ENCODE peak calls at places on chromosomes 13 and 19, in ten cellular contexts. One of them, this sample, is unnamed.

GRCh38 chr13:22703601-22704209 is 477.1 kb upstream of the SGCG start:
- DNase-seq in psoas muscle: no peak
- DNase-seq in PC-9: no peak
- DNase-seq in heart right ventricle: no peak
- DNase-seq in upper lobe of right lung: no peak
- DNase-seq in mesothelial cell of epicardium: no peak
- DNase-seq in cardiac fibroblast: no peak
- DNase-seq in GM06990: no peak
- DNase-seq in Caco-2: no peak
- DNase-seq in heart left ventricle: no peak
- DNase-seq in this sample: no peak

GRCh38 chr19:45670670-45671453 is 2.8 kb downstream of the GIPR start:
- DNase-seq in Caco-2: peak; percentile 74
- DNase-seq in GM06990: peak; percentile 90
- DNase-seq in cardiac fibroblast: peak; percentile 88
- DNase-seq in mesothelial cell of epicardium: peak; percentile 80
- DNase-seq in psoas muscle: peak; percentile 80
- DNase-seq in heart right ventricle: peak; percentile 48
- DNase-seq in upper lobe of right lung: peak; percentile 93
- DNase-seq in heart left ventricle: peak; percentile 61
- DNase-seq in PC-9: peak; percentile 96
- DNase-seq in this sample: peak; percentile 42

GRCh38 chr19:15260939-15261338 is 28.7 kb upstream of the EPHX3 start:
- DNase-seq in cardiac fibroblast: peak; percentile 32
- DNase-seq in psoas muscle: no peak
- DNase-seq in heart left ventricle: no peak
- DNase-seq in mesothelial cell of epicardium: no peak
- DNase-seq in upper lobe of right lung: no peak
- DNase-seq in GM06990: no peak
- DNase-seq in PC-9: no peak
- DNase-seq in heart right ventricle: no peak
- DNase-seq in Caco-2: no peak
- DNase-seq in this sample: peak; percentile 23

GRCh38 chr13:109693213-109693612 is 93.2 kb downstream of the IRS2 start:
- DNase-seq in psoas muscle: no peak
- DNase-seq in upper lobe of right lung: no peak
- DNase-seq in GM06990: no peak
- DNase-seq in cardiac fibroblast: no peak
- DNase-seq in PC-9: no peak
- DNase-seq in heart right ventricle: no peak
- DNase-seq in heart left ventricle: no peak
- DNase-seq in Caco-2: no peak
- DNase-seq in mesothelial cell of epicardium: no peak
- DNase-seq in this sample: no peak

GRCh38 chr13:21429217-21429616 is 29.9 kb downstream of the ZDHHC20 start:
- DNase-seq in upper lobe of right lung: no peak
- DNase-seq in mesothelial cell of epicardium: no peak
- DNase-seq in heart right ventricle: no peak
- DNase-seq in PC-9: no peak
- DNase-seq in psoas muscle: no peak
- DNase-seq in cardiac fibroblast: no peak
- DNase-seq in heart left ventricle: no peak
- DNase-seq in GM06990: no peak
- DNase-seq in Caco-2: no peak
- DNase-seq in this sample: no peak

GRCh38 chr13:113616281-113616906 is 31.8 kb downstream of the TFDP1 start:
- DNase-seq in heart left ventricle: peak; percentile 15
- DNase-seq in cardiac fibroblast: peak; percentile 67
- DNase-seq in heart right ventricle: no peak
- DNase-seq in psoas muscle: no peak
- DNase-seq in PC-9: no peak
- DNase-seq in GM06990: no peak
- DNase-seq in upper lobe of right lung: no peak
- DNase-seq in mesothelial cell of epicardium: no peak
- DNase-seq in Caco-2: no peak
- DNase-seq in this sample: no peak

GRCh38 chr13:110233181-110233641 is 73.7 kb downstream of the COL4A1 start:
- DNase-seq in psoas muscle: peak; percentile 74
- DNase-seq in PC-9: no peak
- DNase-seq in mesothelial cell of epicardium: no peak
- DNase-seq in upper lobe of right lung: no peak
- DNase-seq in Caco-2: no peak
- DNase-seq in heart left ventricle: peak; percentile 68
- DNase-seq in GM06990: no peak
- DNase-seq in heart right ventricle: peak; percentile 78
- DNase-seq in cardiac fibroblast: peak; percentile 95
- DNase-seq in this sample: peak; percentile 92

GRCh38 chr19:8069116-8069973 is 16.8 kb downstream of the CCL25 start:
- DNase-seq in upper lobe of right lung: no peak
- DNase-seq in Caco-2: peak; percentile 31
- DNase-seq in cardiac fibroblast: no peak
- DNase-seq in mesothelial cell of epicardium: no peak
- DNase-seq in heart right ventricle: no peak
- DNase-seq in heart left ventricle: no peak
- DNase-seq in PC-9: no peak
- DNase-seq in GM06990: no peak
- DNase-seq in psoas muscle: no peak
- DNase-seq in this sample: no peak

GRCh38 chr13:112455476-112456059 is 79.4 kb downstream of the SPACA7 start:
- DNase-seq in mesothelial cell of epicardium: no peak
- DNase-seq in Caco-2: no peak
- DNase-seq in cardiac fibroblast: no peak
- DNase-seq in heart left ventricle: no peak
- DNase-seq in upper lobe of right lung: peak; percentile 46
- DNase-seq in GM06990: no peak
- DNase-seq in PC-9: no peak
- DNase-seq in heart right ventricle: no peak
- DNase-seq in psoas muscle: no peak
- DNase-seq in this sample: no peak

GRCh38 chr19:5644051-5644450 is 21.2 kb downstream of the SAFB start:
- DNase-seq in heart left ventricle: no peak
- DNase-seq in cardiac fibroblast: no peak
- DNase-seq in heart right ventricle: no peak
- DNase-seq in psoas muscle: no peak
- DNase-seq in mesothelial cell of epicardium: no peak
- DNase-seq in PC-9: no peak
- DNase-seq in Caco-2: no peak
- DNase-seq in upper lobe of right lung: no peak
- DNase-seq in GM06990: no peak
- DNase-seq in this sample: peak; percentile 38

GRCh38 chr19:13031917-13032623 is 36.8 kb downstream of the NFIX start:
- DNase-seq in heart right ventricle: no peak
- DNase-seq in cardiac fibroblast: peak; percentile 32
- DNase-seq in mesothelial cell of epicardium: no peak
- DNase-seq in upper lobe of right lung: no peak
- DNase-seq in PC-9: no peak
- DNase-seq in Caco-2: peak; percentile 28
- DNase-seq in psoas muscle: peak; percentile 77
- DNase-seq in heart left ventricle: peak; percentile 51
- DNase-seq in GM06990: no peak
- DNase-seq in this sample: peak; percentile 62

GRCh38 chr13:51995677-51996551 is 15.3 kb downstream of the ATP7B start:
- DNase-seq in psoas muscle: no peak
- DNase-seq in Caco-2: no peak
- DNase-seq in mesothelial cell of epicardium: no peak
- DNase-seq in PC-9: no peak
- DNase-seq in cardiac fibroblast: peak; percentile 85
- DNase-seq in heart right ventricle: peak; percentile 23
- DNase-seq in upper lobe of right lung: no peak
- DNase-seq in GM06990: no peak
- DNase-seq in heart left ventricle: peak; percentile 65
- DNase-seq in this sample: peak; percentile 39

GRCh38 chr13:31598990-31599389 is 140.3 kb upstream of the RXFP2 start:
- DNase-seq in upper lobe of right lung: no peak
- DNase-seq in heart right ventricle: no peak
- DNase-seq in GM06990: no peak
- DNase-seq in cardiac fibroblast: no peak
- DNase-seq in mesothelial cell of epicardium: no peak
- DNase-seq in heart left ventricle: no peak
- DNase-seq in psoas muscle: no peak
- DNase-seq in PC-9: no peak
- DNase-seq in Caco-2: no peak
- DNase-seq in this sample: no peak

GRCh38 chr13:102460806-102461205 is 59.0 kb upstream of the FGF14 start:
- DNase-seq in mesothelial cell of epicardium: no peak
- DNase-seq in heart right ventricle: no peak
- DNase-seq in PC-9: no peak
- DNase-seq in Caco-2: no peak
- DNase-seq in upper lobe of right lung: no peak
- DNase-seq in cardiac fibroblast: no peak
- DNase-seq in heart left ventricle: no peak
- DNase-seq in psoas muscle: no peak
- DNase-seq in GM06990: no peak
- DNase-seq in this sample: no peak

GRCh38 chr19:47225746-47226425 is 5.1 kb downstream of the BBC3 start:
- DNase-seq in heart left ventricle: peak; percentile 92
- DNase-seq in Caco-2: peak; percentile 94
- DNase-seq in psoas muscle: peak; percentile 95
- DNase-seq in cardiac fibroblast: peak; percentile 93
- DNase-seq in GM06990: peak; percentile 95
- DNase-seq in upper lobe of right lung: peak; percentile 94
- DNase-seq in heart right ventricle: peak; percentile 89
- DNase-seq in mesothelial cell of epicardium: peak; percentile 92
- DNase-seq in PC-9: peak; percentile 88
- DNase-seq in this sample: peak; percentile 87

GRCh38 chr19:40813182-40813581 is 14.2 kb downstream of the EGLN2 start:
- DNase-seq in heart left ventricle: no peak
- DNase-seq in Caco-2: no peak
- DNase-seq in upper lobe of right lung: peak; percentile 82
- DNase-seq in psoas muscle: peak; percentile 54
- DNase-seq in GM06990: no peak
- DNase-seq in mesothelial cell of epicardium: no peak
- DNase-seq in cardiac fibroblast: peak; percentile 74
- DNase-seq in heart right ventricle: no peak
- DNase-seq in PC-9: peak; percentile 48
- DNase-seq in this sample: no peak

GRCh38 chr13:71714802-71715375 is 152.1 kb downstream of the DACH1 start:
- DNase-seq in upper lobe of right lung: no peak
- DNase-seq in heart left ventricle: no peak
- DNase-seq in cardiac fibroblast: no peak
- DNase-seq in psoas muscle: no peak
- DNase-seq in PC-9: no peak
- DNase-seq in GM06990: no peak
- DNase-seq in Caco-2: no peak
- DNase-seq in mesothelial cell of epicardium: no peak
- DNase-seq in heart right ventricle: no peak
- DNase-seq in this sample: no peak

DNA sequence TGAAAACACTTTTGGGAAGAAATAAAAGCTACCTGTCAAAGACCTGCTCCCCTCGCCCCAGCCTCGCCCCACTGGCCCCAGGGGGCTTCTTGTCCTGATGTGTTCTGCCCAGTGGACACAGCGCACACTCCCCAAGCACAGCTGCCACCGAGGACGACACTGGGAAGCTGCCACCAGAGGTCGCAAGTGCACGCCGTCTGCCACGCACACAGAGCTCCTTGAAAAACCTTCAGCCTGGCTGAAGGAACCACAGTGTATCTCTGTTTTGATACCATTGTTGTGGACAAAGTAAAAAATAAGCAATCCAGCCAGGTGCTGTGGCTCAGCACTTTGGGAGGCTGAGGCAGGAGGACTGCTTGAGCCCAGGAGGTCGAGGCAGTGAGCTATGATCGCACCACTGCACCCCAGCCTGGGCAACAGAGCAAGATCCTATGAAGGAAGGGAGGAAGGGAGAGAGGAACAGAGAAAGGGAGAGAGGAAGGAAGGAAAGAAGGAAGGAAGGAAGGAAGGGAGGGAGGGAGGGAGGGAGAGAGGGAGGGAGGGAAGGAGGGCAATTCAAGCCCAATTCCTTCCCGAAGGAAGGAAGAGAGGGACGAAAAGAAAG is 57.3 kb downstream of the CEBPG start:
- DNase-seq in heart right ventricle: peak; percentile 51
- DNase-seq in mesothelial cell of epicardium: peak; percentile 83
- DNase-seq in upper lobe of right lung: peak; percentile 83
- DNase-seq in PC-9: peak; percentile 65
- DNase-seq in Caco-2: peak; percentile 82
- DNase-seq in GM06990: peak; percentile 51
- DNase-seq in heart left ventricle: peak; percentile 63
- DNase-seq in cardiac fibroblast: peak; percentile 70
- DNase-seq in psoas muscle: peak; percentile 84
- DNase-seq in this sample: peak; percentile 62
- TF ChIP-seq CTCF in heart right ventricle: peak; percentile 83
- TF ChIP-seq CTCF in mesothelial cell of epicardium: peak; percentile 76
- TF ChIP-seq CTCF in upper lobe of right lung: peak; percentile 75
- TF ChIP-seq CTCF in PC-9: peak; percentile 90
- TF ChIP-seq CTCF in Caco-2: peak; percentile 80
- TF ChIP-seq CTCF in GM06990: peak; percentile 95
- TF ChIP-seq CTCF in heart left ventricle: peak; percentile 72
- TF ChIP-seq CTCF in cardiac fibroblast: peak; percentile 88
- TF ChIP-seq CTCF in psoas muscle: peak; percentile 76
- TF ChIP-seq CTCF in this sample: peak; percentile 84

GRCh38 chr19:33132425-33132824 is 511 bp downstream of the WDR88 start:
- DNase-seq in cardiac fibroblast: no peak
- DNase-seq in heart right ventricle: no peak
- DNase-seq in mesothelial cell of epicardium: no peak
- DNase-seq in Caco-2: peak; percentile 40
- DNase-seq in GM06990: no peak
- DNase-seq in psoas muscle: no peak
- DNase-seq in PC-9: no peak
- DNase-seq in upper lobe of right lung: no peak
- DNase-seq in heart left ventricle: no peak
- DNase-seq in this sample: no peak
- TF ChIP-seq CTCF in cardiac fibroblast: peak; percentile 16
- TF ChIP-seq CTCF in heart right ventricle: no peak
- TF ChIP-seq CTCF in mesothelial cell of epicardium: no peak
- TF ChIP-seq CTCF in Caco-2: no peak
- TF ChIP-seq CTCF in GM06990: peak; percentile 36
- TF ChIP-seq CTCF in psoas muscle: no peak
- TF ChIP-seq CTCF in PC-9: no peak
- TF ChIP-seq CTCF in upper lobe of right lung: no peak
- TF ChIP-seq CTCF in heart left ventricle: no peak
- TF ChIP-seq CTCF in this sample: peak; percentile 3

GRCh38 chr13:19618925-19619324 is 14.5 kb upstream of the MPHOSPH8 start:
- DNase-seq in Caco-2: peak; percentile 68
- DNase-seq in heart right ventricle: no peak
- DNase-seq in GM06990: no peak
- DNase-seq in psoas muscle: no peak
- DNase-seq in upper lobe of right lung: no peak
- DNase-seq in PC-9: no peak
- DNase-seq in heart left ventricle: no peak
- DNase-seq in cardiac fibroblast: peak; percentile 54
- DNase-seq in mesothelial cell of epicardium: no peak
- DNase-seq in this sample: peak; percentile 43
- TF ChIP-seq CTCF in Caco-2: peak; percentile 67
- TF ChIP-seq CTCF in heart right ventricle: peak; percentile 56
- TF ChIP-seq CTCF in GM06990: peak; percentile 60
- TF ChIP-seq CTCF in psoas muscle: no peak
- TF ChIP-seq CTCF in upper lobe of right lung: peak; percentile 43
- TF ChIP-seq CTCF in PC-9: peak; percentile 79
- TF ChIP-seq CTCF in heart left ventricle: no peak
- TF ChIP-seq CTCF in cardiac fibroblast: peak; percentile 75
- TF ChIP-seq CTCF in mesothelial cell of epicardium: no peak
- TF ChIP-seq CTCF in this sample: peak; percentile 82

DNA sequence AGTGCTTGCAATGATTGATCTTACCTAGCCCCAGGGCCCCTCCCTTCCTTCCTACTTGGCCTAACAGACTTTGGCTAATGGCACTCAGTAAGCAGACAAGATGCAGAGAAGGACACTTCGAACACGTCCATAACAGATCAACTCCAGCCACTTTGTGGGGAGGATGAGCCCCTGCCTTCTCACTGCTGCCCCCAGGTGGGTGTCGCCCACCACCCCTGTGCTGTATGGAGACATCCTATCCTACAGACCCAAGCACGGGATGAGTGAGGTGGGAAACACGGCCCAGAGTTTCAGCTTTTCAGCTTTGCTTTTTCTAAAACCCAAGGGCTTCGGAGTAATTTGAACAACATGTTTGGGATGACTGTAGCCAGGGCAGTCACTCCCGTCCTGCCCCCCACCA is 5.5 kb downstream of the SLC7A1 start:
- DNase-seq in heart right ventricle: no peak
- DNase-seq in Caco-2: peak; percentile 31
- DNase-seq in GM06990: no peak
- DNase-seq in heart left ventricle: no peak
- DNase-seq in PC-9: no peak
- DNase-seq in upper lobe of right lung: no peak
- DNase-seq in cardiac fibroblast: no peak
- DNase-seq in mesothelial cell of epicardium: no peak
- DNase-seq in psoas muscle: no peak
- DNase-seq in this sample: no peak
- TF ChIP-seq CTCF in heart right ventricle: no peak
- TF ChIP-seq CTCF in Caco-2: no peak
- TF ChIP-seq CTCF in GM06990: peak; percentile 19
- TF ChIP-seq CTCF in heart left ventricle: no peak
- TF ChIP-seq CTCF in PC-9: no peak
- TF ChIP-seq CTCF in upper lobe of right lung: no peak
- TF ChIP-seq CTCF in cardiac fibroblast: no peak
- TF ChIP-seq CTCF in mesothelial cell of epicardium: no peak
- TF ChIP-seq CTCF in psoas muscle: no peak
- TF ChIP-seq CTCF in this sample: peak; percentile 12

This sample was measured in AG10803.